ENCODE peak calls at places on chromosomes 2 and 18, in five cellular contexts. J, I, S, U and K are unnamed samples.

GRCh38 chr18:12031836-12032235 is 50.5 kb downstream of the IMPA2 start:
- DNase-seq in I (no peak), S (peak), U (no peak), J (no peak), K (no peak)

GRCh38 chr2:167114018-167114417 is 225.7 kb downstream of the XIRP2 start:
- DNase-seq in J (no peak), S (peak), U (no peak), I (no peak), K (no peak)

GRCh38 chr2:122635649-122636496 is 880.4 kb downstream of the TSN start:
- DNase-seq in I (no peak), J (no peak), U (no peak), S (no peak), K (no peak)

GRCh38 chr2:112706170-112706664 is 14.6 kb upstream of the NT5DC4 start:
- DNase-seq in U (no peak), S (peak), I (no peak), J (peak), K (no peak)

GRCh38 chr18:54775686-54776085 is 52.6 kb upstream of the RAB27B start:
- DNase-seq in S (peak), I (no peak), J (peak), U (no peak), K (no peak)

GRCh38 chr2:205858781-205859478 is 176.6 kb downstream of the NRP2 start:
- DNase-seq in U (no peak), I (no peak), J (peak), S (peak), K (no peak)

GRCh38 chr2:88265352-88265960 is 95.3 kb downstream of the THNSL2 start:
- DNase-seq in I (no peak), U (no peak), J (no peak), S (peak), K (no peak)

GRCh38 chr2:238032755-238033337 is 28.0 kb upstream of the SCLY start:
- DNase-seq in J (no peak), I (no peak), S (no peak), U (no peak), K (no peak)

GRCh38 chr2:172038604-172039003 is 38.9 kb downstream of the METAP1D start:
- DNase-seq in S (peak), I (no peak), U (no peak), J (no peak), K (no peak)

GRCh38 chr2:231300020-231300721 is 95.3 kb upstream of the B3GNT7 start:
- DNase-seq in S (no peak), J (no peak), U (no peak), I (no peak), K (no peak)

GRCh38 chr2:227123697-227124096 is 40.3 kb downstream of the COL4A4 start:
- DNase-seq in S (no peak), J (no peak), I (no peak), U (no peak), K (no peak)

GRCh38 chr2:31877008-31877407 is 133.8 kb downstream of the MEMO1 start:
- DNase-seq in U (no peak), S (peak), I (no peak), J (no peak), K (no peak)

GRCh38 chr18:79868811-79869541 is 71.2 kb downstream of the KCNG2 start:
- DNase-seq in S (no peak), U (no peak), J (no peak), I (no peak), K (no peak)

GRCh38 chr2:229634574-229635185 is 79.7 kb downstream of the DNER start:
- DNase-seq in J (peak), U (no peak), I (peak), S (no peak), K (peak)

DNA sequence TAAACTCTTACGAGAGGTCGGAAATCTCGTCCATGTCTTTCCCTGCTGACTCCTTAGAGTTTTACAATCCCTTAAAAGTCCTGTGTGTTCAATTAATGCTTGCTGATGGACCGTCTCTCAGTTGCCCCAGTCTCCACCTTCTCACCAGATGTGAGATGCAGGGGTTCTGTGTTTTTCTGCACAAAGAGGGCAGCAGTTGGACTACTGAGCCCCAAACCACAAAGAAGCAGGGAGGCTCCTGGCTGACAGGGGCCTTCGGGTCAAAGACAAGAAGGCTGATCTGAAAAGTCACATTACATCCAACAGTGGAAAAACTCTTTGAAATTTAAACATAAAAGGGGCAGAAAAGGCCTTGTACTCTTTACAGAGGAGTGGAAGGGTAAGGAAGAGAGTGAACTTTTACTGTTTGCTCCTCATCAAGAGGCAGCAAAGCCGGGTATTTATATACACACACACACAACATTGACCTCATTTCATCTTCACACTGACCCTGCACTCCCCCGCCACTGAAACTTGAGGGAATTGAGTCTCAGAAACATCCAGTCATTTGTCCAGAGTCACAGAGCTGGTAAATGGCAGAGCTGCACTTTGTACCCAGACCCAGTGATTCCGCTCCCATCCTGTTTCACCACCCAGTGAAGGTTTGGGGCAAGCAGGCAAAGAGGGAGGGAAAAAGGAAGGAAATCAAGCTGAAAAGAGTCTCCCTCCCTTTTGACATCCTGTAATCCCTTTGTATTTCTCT is 23.7 kb downstream of the MRPL33 start:
- DNase-seq in J (no peak), S (no peak), U (no peak), I (no peak), K (no peak)
- H3K4ac ChIP-seq in J (no peak), S (peak), U (no peak), I (no peak), K (no peak)

DNA sequence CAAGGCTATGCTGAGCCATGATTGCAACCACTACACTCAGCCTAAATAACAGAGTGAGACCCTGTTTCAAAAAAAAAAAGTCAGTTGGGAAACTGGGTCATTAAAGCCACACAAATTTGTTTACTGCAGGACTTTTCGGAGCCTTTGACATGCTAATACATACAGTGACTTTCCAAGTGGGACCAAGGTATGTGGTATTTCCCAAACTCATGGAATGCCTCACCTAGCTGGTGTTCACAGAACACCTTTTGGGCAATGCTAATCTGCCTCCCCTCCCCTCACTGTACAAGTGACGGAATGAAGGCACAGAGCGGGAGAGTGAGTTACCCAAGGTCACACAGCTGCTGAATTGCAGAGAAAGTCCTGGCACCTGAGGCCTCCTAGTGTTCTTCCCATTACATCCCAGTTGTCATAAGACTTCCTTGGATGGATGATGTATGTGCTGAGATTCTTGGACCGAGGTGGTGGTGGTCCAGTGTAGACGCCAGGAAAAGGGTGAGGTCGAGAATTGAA is 30.7 kb downstream of the ATOH8 start:
- DNase-seq in S (no peak), I (no peak), U (no peak), J (no peak), K (no peak)
- H2AK5ac ChIP-seq in S (no peak), I (no peak), U (no peak), J (no peak), K (no peak)

GRCh38 chr2:1803217-1804115 is 59.2 kb upstream of the PXDN start:
- DNase-seq in U (no peak), J (no peak), I (no peak), S (no peak), K (no peak)
- H3K4ac ChIP-seq in U (no peak), J (no peak), I (no peak), S (no peak), K (no peak)

DNA sequence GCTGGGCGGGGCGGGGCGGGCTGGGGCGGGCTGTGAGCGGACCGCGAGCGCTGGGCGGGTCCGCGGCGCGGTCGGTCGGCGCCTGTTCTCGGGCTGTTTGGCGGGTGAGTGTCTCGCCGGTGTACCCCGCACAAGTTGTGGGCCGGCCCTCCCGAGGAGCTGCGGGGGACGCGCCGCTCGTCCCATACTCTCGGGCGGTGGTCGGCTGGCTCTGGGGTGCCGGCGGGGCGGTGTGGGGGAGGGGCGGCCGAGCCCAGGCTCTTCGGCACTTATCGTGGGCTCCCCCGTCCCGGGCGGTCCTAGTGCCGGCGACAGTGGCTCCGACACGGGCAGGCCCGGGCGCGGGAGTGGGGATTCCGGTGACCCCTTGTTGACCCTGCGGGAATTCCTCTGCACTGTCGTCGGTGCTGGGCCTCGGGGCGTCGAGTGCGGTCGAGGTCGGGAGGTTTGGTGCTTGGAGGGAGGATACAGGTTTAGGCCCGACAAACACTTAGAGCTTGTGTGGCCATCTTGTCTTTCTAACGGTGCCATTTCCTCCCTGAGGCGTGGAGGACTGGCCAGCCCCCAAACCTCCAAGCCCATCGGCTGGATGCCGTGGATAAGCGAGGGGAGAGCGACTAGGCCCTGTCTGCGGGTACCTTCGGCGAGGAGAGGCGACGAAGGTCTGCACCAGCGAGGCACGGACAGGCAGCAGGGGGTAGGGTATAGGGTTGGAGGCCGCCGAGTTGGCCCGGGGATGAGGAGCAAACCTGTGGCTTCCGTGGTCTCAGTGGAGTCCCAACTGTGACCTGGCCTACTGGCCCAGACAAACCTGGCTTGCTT is at the start of gene SEPTIN2:
- DNase-seq in I (no peak), S (peak), J (peak), U (no peak), K (no peak)
- H2AK5ac ChIP-seq in I (peak), S (peak), J (peak), U (peak), K (no peak)

GRCh38 chr18:10088734-10089133 is 174.9 kb downstream of the VAPA start:
- DNase-seq in I (no peak), U (no peak), J (no peak), S (no peak), K (no peak)

GRCh38 chr18:10085405-10085804 is 171.6 kb downstream of the VAPA start:
- DNase-seq in S (peak), I (no peak), J (no peak), U (no peak), K (no peak)

GRCh38 chr18:10089881-10090280 is 176.1 kb downstream of the VAPA start:
- DNase-seq in I (no peak), J (no peak), S (no peak), U (no peak), K (no peak)

GRCh38 chr18:10085876-10086275 is 172.1 kb downstream of the VAPA start:
- DNase-seq in U (no peak), S (no peak), J (no peak), I (no peak), K (no peak)

GRCh38 chr18:10086458-10086857 is 172.6 kb downstream of the VAPA start:
- DNase-seq in I (peak), U (no peak), J (peak), S (no peak), K (no peak)
- H3K4ac ChIP-seq in I (no peak), U (no peak), J (no peak), S (no peak), K (no peak)

GRCh38 chr18:72667932-72668331 is 123.8 kb upstream of the CBLN2 start:
- DNase-seq in J (no peak), I (no peak), S (no peak), U (no peak), K (no peak)
- H2AK5ac ChIP-seq in J (no peak), I (no peak), S (no peak), U (no peak), K (no peak)